ENCODE peak calls at places on chromosomes 13 and 19, in six cellular contexts. S is stimulated activated CD8-positive, alpha-beta memory T cell treated with anti-CD3 and anti-CD28 coated beads, Interleukin-15, amount 100 ng/mL, for 24 hours; Y is NCI-H446 treated with DMSO at 0.1 percent for 48 hours; U is BE2C; M is bronchial epithelial cell; Z is GM12892. W is an unnamed sample.

GRCh38 chr13:109859898-109860297 is 73.5 kb upstream of the IRS2 start:
- DNase-seq in S (no peak), Y (no peak), U (no peak), M (no peak), Z (no peak), W (no peak)

GRCh38 chr13:77751513-77752456 is 54.3 kb downstream of the SLAIN1 start:
- DNase-seq in S (no peak), Y (no peak), U (peak), M (peak), Z (no peak), W (peak)

GRCh38 chr13:40591091-40591490 is 75.3 kb downstream of the FOXO1 start:
- DNase-seq in S (no peak), Y (no peak), U (no peak), M (peak), Z (no peak), W (no peak)

GRCh38 chr19:15418112-15418587 is 638 bp downstream of the AKAP8L start:
- DNase-seq in S (no peak), Y (peak), U (peak), M (peak), Z (no peak), W (peak)

GRCh38 chr19:19319725-19320361 is 466 bp downstream of the SUGP1 start:
- DNase-seq in S (no peak), Y (no peak), U (no peak), M (no peak), Z (no peak), W (no peak)

GRCh38 chr19:35909684-35910035 is 1.6 kb upstream of the TYROBP start:
- DNase-seq in S (no peak), Y (no peak), U (no peak), M (no peak), Z (no peak), W (no peak)

GRCh38 chr13:114110091-114110829 is 22.2 kb downstream of the RASA3 start:
- DNase-seq in S (no peak), Y (no peak), U (peak), M (no peak), Z (peak), W (peak)

GRCh38 chr19:5693195-5694166 is 3.4 kb downstream of the RPL36 start:
- DNase-seq in S (no peak), Y (no peak), U (no peak), M (no peak), Z (no peak), W (no peak)

GRCh38 chr19:30085394-30085793 is 143.4 kb downstream of the URI1 start:
- DNase-seq in S (no peak), Y (no peak), U (peak), M (no peak), Z (no peak), W (no peak)

GRCh38 chr19:19627716-19628498 is at the start of gene LPAR2:
- DNase-seq in S (no peak), Y (no peak), U (no peak), M (no peak), Z (peak), W (no peak)

GRCh38 chr19:1624458-1624857 is 19.2 kb upstream of the UQCR11 start:
- DNase-seq in S (no peak), Y (no peak), U (peak), M (peak), Z (no peak), W (peak)

GRCh38 chr13:109330941-109331340 is 455.4 kb downstream of the IRS2 start:
- DNase-seq in S (no peak), Y (no peak), U (no peak), M (peak), Z (no peak), W (no peak)

GRCh38 chr19:9939301-9939913 is 3.1 kb upstream of the OLFM2 start:
- DNase-seq in S (no peak), Y (no peak), U (no peak), M (no peak), Z (no peak), W (no peak)

GRCh38 chr13:75437582-75438318 is 44.2 kb downstream of the TBC1D4 start:
- DNase-seq in S (no peak), Y (no peak), U (no peak), M (no peak), Z (no peak), W (no peak)

GRCh38 chr13:93775507-93776108 is 549.0 kb downstream of the GPC6 start:
- DNase-seq in S (no peak), Y (no peak), U (no peak), M (peak), Z (no peak), W (no peak)

GRCh38 chr19:13765395-13766094 is 1.2 kb downstream of the MRI1 start:
- DNase-seq in S (no peak), Y (no peak), U (no peak), M (no peak), Z (no peak), W (no peak)

GRCh38 chr19:4178990-4179389 is 3.4 kb downstream of the SIRT6 start:
- DNase-seq in S (no peak), Y (no peak), U (no peak), M (no peak), Z (no peak), W (no peak)

GRCh38 chr13:111396457-111396856 is 76.0 kb downstream of the TEX29 start:
- DNase-seq in S (no peak), Y (no peak), U (no peak), M (no peak), Z (no peak), W (no peak)

GRCh38 chr13:110520431-110521295 is 40.9 kb downstream of the RAB20 start:
- DNase-seq in S (no peak), Y (no peak), U (no peak), M (no peak), Z (no peak), W (no peak)

GRCh38 chr19:8083141-8083540 is 30.6 kb downstream of the CCL25 start:
- DNase-seq in S (no peak), Y (no peak), U (no peak), M (no peak), Z (no peak), W (no peak)

GRCh38 chr19:41192574-41193419 is at the start of gene CYP2S1:
- DNase-seq in S (no peak), Y (no peak), U (no peak), M (no peak), Z (no peak), W (no peak)

GRCh38 chr13:46603165-46603603 is 50.2 kb downstream of the LRCH1 start:
- DNase-seq in S (no peak), Y (no peak), U (no peak), M (no peak), Z (no peak), W (no peak)

GRCh38 chr13:38213307-38213706 is 136.3 kb upstream of the UFM1 start:
- DNase-seq in S (no peak), Y (no peak), U (no peak), M (peak), Z (no peak), W (no peak)

GRCh38 chr13:97659602-97660001 is 225.6 kb downstream of the RAP2A start:
- DNase-seq in S (no peak), Y (no peak), U (peak), M (no peak), Z (no peak), W (peak)

GRCh38 chr13:73340069-73340468 is 281.3 kb downstream of the KLF5 start:
- DNase-seq in S (no peak), Y (no peak), U (no peak), M (peak), Z (no peak), W (no peak)

GRCh38 chr19:1081301-1082164 is 13.6 kb downstream of the POLR2E start:
- DNase-seq in S (no peak), Y (no peak), U (peak), M (no peak), Z (no peak), W (no peak)

GRCh38 chr19:53864308-53864836 is 3.3 kb upstream of the MYADM start:
- DNase-seq in S (no peak), Y (no peak), U (no peak), M (no peak), Z (no peak), W (no peak)

GRCh38 chr19:1154731-1155351 is 19.2 kb downstream of the SBNO2 start:
- DNase-seq in S (no peak), Y (no peak), U (peak), M (peak), Z (no peak), W (no peak)

GRCh38 chr19:18669524-18669817 is 14.0 kb upstream of the CRTC1 start:
- DNase-seq in S (no peak), Y (no peak), U (no peak), M (no peak), Z (no peak), W (no peak)

GRCh38 chr19:17385878-17386611 is 8.0 kb downstream of the CCDC194 start:
- DNase-seq in S (peak), Y (no peak), U (peak), M (peak), Z (peak), W (peak)

GRCh38 chr13:109785141-109785891 is 1.1 kb downstream of the IRS2 start:
- DNase-seq in S (no peak), Y (no peak), U (peak), M (no peak), Z (no peak), W (peak)

GRCh38 chr13:111999352-111999751 is 67.6 kb upstream of the SOX1 start:
- DNase-seq in S (no peak), Y (no peak), U (no peak), M (no peak), Z (no peak), W (no peak)

GRCh38 chr13:45068036-45069001 is 52.0 kb upstream of the GTF2F2 start:
- DNase-seq in S (no peak), Y (no peak), U (no peak), M (no peak), Z (no peak), W (no peak)

GRCh38 chr13:40187836-40188591 is 478.4 kb downstream of the FOXO1 start:
- DNase-seq in S (no peak), Y (no peak), U (no peak), M (no peak), Z (no peak), W (no peak)

GRCh38 chr19:34667349-34668076 is 9.4 kb downstream of the SCGB2B2 start:
- DNase-seq in S (no peak), Y (no peak), U (no peak), M (no peak), Z (no peak), W (no peak)

GRCh38 chr19:49638360-49638759 is 1.6 kb downstream of the RRAS start:
- DNase-seq in S (no peak), Y (no peak), U (no peak), M (peak), Z (no peak), W (peak)

GRCh38 chr13:101343128-101343787 is 73.0 kb downstream of the NALCN start:
- DNase-seq in S (no peak), Y (no peak), U (no peak), M (no peak), Z (no peak), W (no peak)